ENCODE peak calls at places on chromosome 4, in five cellular contexts. F, K, Y, N and I are unnamed samples.

GRCh38 chr4:4394644-4395043 is 7.7 kb downstream of the NSG1 start:
- DNase-seq in F (peak; percentile 22), K (no peak), Y (no peak), N (no peak), I (no peak)

GRCh38 chr4:52780206-52780605 is 29.0 kb upstream of the ERVMER34-1 start:
- DNase-seq in F (peak; percentile 47), K (no peak), Y (no peak), N (no peak), I (no peak)

GRCh38 chr4:119498520-119498919 is 130.1 kb downstream of the PDE5A start:
- DNase-seq in F (no peak), K (no peak), Y (peak; percentile 29), N (no peak), I (no peak)

GRCh38 chr4:175469519-175469918 is 342.5 kb downstream of the GPM6A start:
- DNase-seq in F (no peak), K (no peak), Y (no peak), N (no peak), I (no peak)

GRCh38 chr4:113476800-113477199 is 284.7 kb downstream of the CAMK2D start:
- DNase-seq in F (no peak), K (no peak), Y (no peak), N (no peak), I (no peak)

GRCh38 chr4:83257811-83258210 is 26.8 kb downstream of the COQ2 start:
- DNase-seq in F (no peak), K (no peak), Y (no peak), N (no peak), I (no peak)

GRCh38 chr4:22500128-22500611 is 15.7 kb downstream of the ADGRA3 start:
- DNase-seq in F (peak; percentile 78), K (peak; percentile 58), Y (no peak), N (peak; percentile 68), I (no peak)

GRCh38 chr4:140756292-140757219 is at the start of gene TBC1D9:
- DNase-seq in F (peak; percentile 67), K (peak; percentile 94), Y (peak; percentile 97), N (peak; percentile 84), I (no peak)

GRCh38 chr4:142354794-142355416 is 491.2 kb downstream of the INPP4B start:
- DNase-seq in F (no peak), K (no peak), Y (no peak), N (no peak), I (no peak)

DNA sequence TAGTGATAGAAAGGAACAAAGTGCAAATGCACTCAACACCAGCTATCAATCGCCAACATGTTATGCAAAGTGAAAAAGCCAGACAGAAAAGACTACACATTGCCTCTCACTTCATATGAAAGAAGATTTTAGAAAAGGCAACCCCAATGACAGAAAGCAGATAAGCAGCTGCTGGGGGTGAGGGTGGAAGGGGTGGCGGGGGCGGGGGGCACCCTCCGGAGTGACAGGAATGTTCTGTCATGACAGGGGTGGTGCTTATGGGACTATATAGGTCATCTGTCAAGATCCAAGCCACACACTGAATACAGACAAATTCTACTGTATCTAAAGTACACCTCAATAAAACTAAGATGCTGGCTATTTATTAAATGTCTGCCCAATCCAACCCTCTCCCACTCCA is 10.7 kb downstream of the WDR1 start:
- DNase-seq in F (no peak), K (no peak), Y (no peak), N (no peak), I (no peak)
- H3K4me3 ChIP-seq in F (no peak overlapping the region), K (peak overlapping the region; percentile 53), Y (no peak overlapping the region), N (no peak overlapping the region), I (no peak overlapping the region)

DNA sequence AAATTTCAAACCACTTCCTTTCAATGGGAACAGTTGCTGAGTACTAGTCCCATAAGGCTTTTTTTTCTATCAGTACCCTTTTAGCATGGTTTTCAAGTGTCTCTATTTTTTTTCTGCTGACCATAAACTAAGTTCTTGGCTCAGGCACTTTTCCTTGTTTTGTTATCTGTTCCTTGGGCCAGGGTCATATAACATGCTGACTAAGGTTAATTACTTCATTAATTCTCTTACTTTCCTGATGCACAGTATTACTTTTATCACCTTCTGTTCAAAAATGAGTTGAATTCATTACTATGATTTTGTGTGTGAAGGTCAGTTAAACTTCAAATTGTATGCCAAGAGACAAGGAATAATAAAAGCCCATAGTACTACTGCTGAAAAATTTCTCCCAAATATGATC is 19.7 kb upstream of the BTC start:
- DNase-seq in F (no peak), K (no peak), Y (no peak), N (no peak), I (no peak)
- TF ChIP-seq POLR2AphosphoS5 in F (no peak), K (no peak), Y (no peak), N (no peak), I (no peak)

DNA sequence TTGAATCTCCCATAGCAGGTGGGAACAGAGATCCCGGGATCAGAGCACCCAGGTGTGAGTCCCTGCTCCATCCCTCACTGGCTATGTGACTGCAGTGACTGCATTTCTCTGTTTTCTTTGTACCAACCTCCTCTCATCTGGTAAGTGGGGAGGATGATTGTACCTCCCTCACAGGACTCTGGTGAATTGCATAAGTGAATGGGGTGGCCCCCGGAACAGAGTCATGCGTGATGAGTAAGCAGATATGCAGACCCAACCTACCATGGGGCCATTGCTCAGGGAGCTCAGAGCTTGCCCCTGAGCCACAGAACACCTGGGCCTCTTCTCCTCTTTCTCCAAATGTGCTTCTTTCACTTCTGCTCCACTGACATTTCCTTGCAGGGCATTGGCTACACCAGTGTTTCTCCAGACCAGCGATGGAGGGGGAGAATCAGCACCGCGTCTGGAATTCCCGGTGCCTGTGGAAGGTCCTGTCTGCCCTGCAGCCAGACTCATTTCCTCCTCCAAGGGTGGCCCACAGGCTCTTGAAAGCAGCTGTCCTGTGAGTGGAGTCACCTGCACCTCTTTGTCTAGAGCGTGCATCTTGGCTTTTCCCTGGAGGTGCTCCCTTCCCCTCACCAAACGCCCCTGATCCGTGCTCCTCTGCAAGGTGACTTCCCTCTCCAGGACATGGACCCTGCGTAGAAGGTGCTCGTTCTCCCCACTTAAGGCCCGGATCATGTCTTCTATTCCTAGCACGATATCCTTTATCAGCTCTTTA is 30.0 kb downstream of the C4orf50 start:
- DNase-seq in F (no peak), K (no peak), Y (no peak), N (no peak), I (no peak)
- H3K4me3 ChIP-seq in F (no peak overlapping the region), K (no peak overlapping the region), Y (no peak overlapping the region), N (no peak overlapping the region), I (no peak overlapping the region)

DNA sequence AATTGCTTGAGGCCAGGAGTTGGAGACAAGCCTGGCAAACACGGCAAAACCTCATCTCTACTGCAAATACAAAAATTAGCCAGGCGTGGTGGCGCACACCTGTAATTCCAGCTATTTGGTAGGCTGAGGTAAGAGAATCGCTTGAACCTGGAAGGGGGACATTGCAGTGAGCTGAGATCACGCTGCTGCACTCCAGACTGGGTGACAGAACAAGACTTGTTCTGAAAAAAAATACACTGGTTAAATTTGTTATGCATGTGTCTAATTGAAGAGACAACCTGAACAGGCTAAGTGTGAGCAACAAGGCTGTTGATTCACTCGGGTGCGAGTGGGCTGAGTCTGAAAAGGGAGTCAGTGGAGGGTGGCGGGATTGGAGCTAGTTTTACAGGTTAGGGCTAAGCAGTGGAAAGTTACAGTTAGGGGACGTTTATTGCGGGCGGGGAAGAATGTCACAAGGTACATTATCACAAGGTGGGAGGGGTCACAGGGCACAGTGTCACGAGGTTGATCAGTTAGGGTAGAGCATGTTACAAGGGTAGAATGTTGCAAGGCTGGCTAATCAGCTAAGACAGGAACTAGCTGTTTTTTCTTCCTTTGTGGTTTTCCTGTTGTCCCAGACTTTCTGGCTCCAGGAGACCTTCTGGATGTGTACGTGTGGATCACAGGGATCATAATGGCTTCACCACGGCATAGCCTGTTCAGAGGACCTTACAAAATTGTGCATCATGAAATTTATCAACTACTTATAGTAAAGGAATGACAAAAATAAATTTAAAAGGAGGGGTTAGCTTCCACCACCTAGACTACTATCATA is 115.8 kb downstream of the NAA11 start:
- DNase-seq in F (no peak), K (no peak), Y (peak; percentile 74), N (peak; percentile 67), I (peak; percentile 93)
- TF ChIP-seq POLR2AphosphoS5 in F (no peak), K (no peak), Y (peak; percentile 45), N (no peak), I (no peak)

GRCh38 chr4:183250831-183251230 is 69.2 kb downstream of the CLDN22 start:
- DNase-seq in F (no peak), K (no peak), Y (no peak), N (no peak), I (no peak)

GRCh38 chr4:183254162-183254561 is 65.9 kb downstream of the CLDN22 start:
- DNase-seq in F (no peak), K (no peak), Y (peak; percentile 21), N (no peak), I (no peak)

GRCh38 chr4:183253451-183253850 is 66.6 kb downstream of the CLDN22 start:
- DNase-seq in F (no peak), K (no peak), Y (no peak), N (no peak), I (no peak)

GRCh38 chr4:183252959-183253358 is 67.1 kb downstream of the CLDN22 start:
- DNase-seq in F (no peak), K (no peak), Y (no peak), N (no peak), I (no peak)

GRCh38 chr4:183249854-183250253 is 70.2 kb downstream of the CLDN22 start:
- DNase-seq in F (no peak), K (no peak), Y (peak; percentile 52), N (peak; percentile 19), I (no peak)
- H3K4me3 ChIP-seq in F (no peak overlapping the region), K (no peak overlapping the region), Y (no peak overlapping the region), N (no peak overlapping the region), I (no peak overlapping the region)

DNA sequence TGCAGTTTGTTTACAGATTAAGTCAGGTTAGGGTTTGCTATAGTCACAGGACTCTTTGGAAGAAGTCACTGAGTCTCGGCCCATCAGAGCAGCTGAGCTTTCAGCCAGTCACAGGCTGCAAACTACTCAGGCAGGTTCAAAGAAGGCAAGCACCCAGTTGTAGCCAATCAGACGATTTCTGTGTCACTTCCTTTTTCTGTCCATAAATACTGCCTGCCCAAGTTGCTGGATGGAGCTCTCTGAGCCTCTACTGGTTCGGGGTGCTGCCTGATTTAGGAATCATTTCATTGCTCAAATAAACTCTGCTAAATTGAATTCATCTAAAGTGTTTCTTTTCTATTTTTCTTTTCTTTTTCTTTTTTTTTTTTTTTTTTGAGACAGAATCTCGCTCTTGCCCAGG is 7.3 kb upstream of the SH3BP2 start:
- DNase-seq in F (no peak), K (no peak), Y (no peak), N (no peak), I (no peak)
- TF ChIP-seq POLR2AphosphoS5 in F (no peak), K (no peak), Y (no peak), N (no peak), I (no peak)